ENCODE peak calls at places on chromosomes 13 and 19, in nine cellular contexts. One of them, this sample, is unnamed.

GRCh38 chr13:73179906-73180305 is 121.1 kb downstream of the KLF5 start:
- DNase-seq in fibroblast of lung: peak
- DNase-seq in nucleus accumbens: no peak
- DNase-seq in iPS-NIHi11: no peak
- DNase-seq in GM04504: no peak
- DNase-seq in HS-5: no peak
- DNase-seq in stimulated activated CD8-positive, alpha-beta memory T cell treated with anti-CD3 and anti-CD28 coated beads, Interleukin-4, amount 100 ng/mL, for 48 hours: no peak
- DNase-seq in stimulated activated CD4-positive, alpha-beta T cell treated with anti-CD3 and anti-CD28 coated beads, Interleukin-4, amount 100 ng/mL, for 4 hours: no peak
- DNase-seq in T-helper 1 cell: no peak
- DNase-seq in this sample: no peak

GRCh38 chr13:112457081-112457480 is 80.9 kb downstream of the SPACA7 start:
- DNase-seq in fibroblast of lung: no peak
- DNase-seq in nucleus accumbens: no peak
- DNase-seq in iPS-NIHi11: no peak
- DNase-seq in GM04504: no peak
- DNase-seq in HS-5: no peak
- DNase-seq in stimulated activated CD8-positive, alpha-beta memory T cell treated with anti-CD3 and anti-CD28 coated beads, Interleukin-4, amount 100 ng/mL, for 48 hours: no peak
- DNase-seq in stimulated activated CD4-positive, alpha-beta T cell treated with anti-CD3 and anti-CD28 coated beads, Interleukin-4, amount 100 ng/mL, for 4 hours: no peak
- DNase-seq in T-helper 1 cell: no peak
- DNase-seq in this sample: no peak

GRCh38 chr13:50485979-50486935 is 357.2 kb downstream of the DLEU7 start:
- DNase-seq in fibroblast of lung: peak
- DNase-seq in nucleus accumbens: no peak
- DNase-seq in iPS-NIHi11: no peak
- DNase-seq in GM04504: no peak
- DNase-seq in HS-5: no peak
- DNase-seq in stimulated activated CD8-positive, alpha-beta memory T cell treated with anti-CD3 and anti-CD28 coated beads, Interleukin-4, amount 100 ng/mL, for 48 hours: no peak
- DNase-seq in stimulated activated CD4-positive, alpha-beta T cell treated with anti-CD3 and anti-CD28 coated beads, Interleukin-4, amount 100 ng/mL, for 4 hours: no peak
- DNase-seq in T-helper 1 cell: no peak
- DNase-seq in this sample: peak

GRCh38 chr19:40200352-40201099 is 9.3 kb downstream of the MAP3K10 start:
- DNase-seq in fibroblast of lung: no peak
- DNase-seq in nucleus accumbens: no peak
- DNase-seq in iPS-NIHi11: no peak
- DNase-seq in GM04504: no peak
- DNase-seq in HS-5: no peak
- DNase-seq in stimulated activated CD8-positive, alpha-beta memory T cell treated with anti-CD3 and anti-CD28 coated beads, Interleukin-4, amount 100 ng/mL, for 48 hours: no peak
- DNase-seq in stimulated activated CD4-positive, alpha-beta T cell treated with anti-CD3 and anti-CD28 coated beads, Interleukin-4, amount 100 ng/mL, for 4 hours: no peak
- DNase-seq in T-helper 1 cell: no peak
- DNase-seq in this sample: no peak

GRCh38 chr19:32599736-32600157 is 18.8 kb downstream of the PDCD5 start:
- DNase-seq in fibroblast of lung: peak
- DNase-seq in nucleus accumbens: no peak
- DNase-seq in iPS-NIHi11: peak
- DNase-seq in GM04504: peak
- DNase-seq in HS-5: no peak
- DNase-seq in stimulated activated CD8-positive, alpha-beta memory T cell treated with anti-CD3 and anti-CD28 coated beads, Interleukin-4, amount 100 ng/mL, for 48 hours: peak
- DNase-seq in stimulated activated CD4-positive, alpha-beta T cell treated with anti-CD3 and anti-CD28 coated beads, Interleukin-4, amount 100 ng/mL, for 4 hours: peak
- DNase-seq in T-helper 1 cell: no peak
- DNase-seq in this sample: peak

GRCh38 chr19:46536391-46536790 is 40.7 kb upstream of the PNMA8B start:
- DNase-seq in fibroblast of lung: no peak
- DNase-seq in nucleus accumbens: no peak
- DNase-seq in iPS-NIHi11: no peak
- DNase-seq in GM04504: no peak
- DNase-seq in HS-5: no peak
- DNase-seq in stimulated activated CD8-positive, alpha-beta memory T cell treated with anti-CD3 and anti-CD28 coated beads, Interleukin-4, amount 100 ng/mL, for 48 hours: peak
- DNase-seq in stimulated activated CD4-positive, alpha-beta T cell treated with anti-CD3 and anti-CD28 coated beads, Interleukin-4, amount 100 ng/mL, for 4 hours: no peak
- DNase-seq in T-helper 1 cell: no peak
- DNase-seq in this sample: no peak

GRCh38 chr13:102376314-102376713 is 25.5 kb downstream of the FGF14 start:
- DNase-seq in fibroblast of lung: no peak
- DNase-seq in nucleus accumbens: no peak
- DNase-seq in iPS-NIHi11: no peak
- DNase-seq in GM04504: no peak
- DNase-seq in HS-5: no peak
- DNase-seq in stimulated activated CD8-positive, alpha-beta memory T cell treated with anti-CD3 and anti-CD28 coated beads, Interleukin-4, amount 100 ng/mL, for 48 hours: no peak
- DNase-seq in stimulated activated CD4-positive, alpha-beta T cell treated with anti-CD3 and anti-CD28 coated beads, Interleukin-4, amount 100 ng/mL, for 4 hours: no peak
- DNase-seq in T-helper 1 cell: no peak
- DNase-seq in this sample: no peak

GRCh38 chr13:74111901-74112824 is 22.0 kb downstream of the KLF12 start:
- DNase-seq in fibroblast of lung: no peak
- DNase-seq in nucleus accumbens: no peak
- DNase-seq in iPS-NIHi11: no peak
- DNase-seq in GM04504: no peak
- DNase-seq in HS-5: no peak
- DNase-seq in stimulated activated CD8-positive, alpha-beta memory T cell treated with anti-CD3 and anti-CD28 coated beads, Interleukin-4, amount 100 ng/mL, for 48 hours: no peak
- DNase-seq in stimulated activated CD4-positive, alpha-beta T cell treated with anti-CD3 and anti-CD28 coated beads, Interleukin-4, amount 100 ng/mL, for 4 hours: no peak
- DNase-seq in T-helper 1 cell: no peak
- DNase-seq in this sample: no peak

GRCh38 chr19:5250127-5250659 is 90.4 kb downstream of the PTPRS start:
- DNase-seq in fibroblast of lung: no peak
- DNase-seq in nucleus accumbens: peak
- DNase-seq in iPS-NIHi11: no peak
- DNase-seq in GM04504: no peak
- DNase-seq in HS-5: no peak
- DNase-seq in stimulated activated CD8-positive, alpha-beta memory T cell treated with anti-CD3 and anti-CD28 coated beads, Interleukin-4, amount 100 ng/mL, for 48 hours: no peak
- DNase-seq in stimulated activated CD4-positive, alpha-beta T cell treated with anti-CD3 and anti-CD28 coated beads, Interleukin-4, amount 100 ng/mL, for 4 hours: no peak
- DNase-seq in T-helper 1 cell: no peak
- DNase-seq in this sample: peak

GRCh38 chr19:49188626-49189200 is 31.1 kb downstream of the TRPM4 start:
- DNase-seq in fibroblast of lung: no peak
- DNase-seq in nucleus accumbens: no peak
- DNase-seq in iPS-NIHi11: peak
- DNase-seq in GM04504: no peak
- DNase-seq in HS-5: no peak
- DNase-seq in stimulated activated CD8-positive, alpha-beta memory T cell treated with anti-CD3 and anti-CD28 coated beads, Interleukin-4, amount 100 ng/mL, for 48 hours: no peak
- DNase-seq in stimulated activated CD4-positive, alpha-beta T cell treated with anti-CD3 and anti-CD28 coated beads, Interleukin-4, amount 100 ng/mL, for 4 hours: no peak
- DNase-seq in T-helper 1 cell: no peak
- DNase-seq in this sample: no peak

GRCh38 chr13:94435604-94436226 is 43.8 kb downstream of the DCT start:
- DNase-seq in fibroblast of lung: peak
- DNase-seq in nucleus accumbens: no peak
- DNase-seq in iPS-NIHi11: peak
- DNase-seq in GM04504: peak
- DNase-seq in HS-5: no peak
- DNase-seq in stimulated activated CD8-positive, alpha-beta memory T cell treated with anti-CD3 and anti-CD28 coated beads, Interleukin-4, amount 100 ng/mL, for 48 hours: no peak
- DNase-seq in stimulated activated CD4-positive, alpha-beta T cell treated with anti-CD3 and anti-CD28 coated beads, Interleukin-4, amount 100 ng/mL, for 4 hours: no peak
- DNase-seq in T-helper 1 cell: no peak
- DNase-seq in this sample: peak

GRCh38 chr19:6263306-6264076 is 16.3 kb downstream of the MLLT1 start:
- DNase-seq in fibroblast of lung: no peak
- DNase-seq in nucleus accumbens: no peak
- DNase-seq in iPS-NIHi11: peak
- DNase-seq in GM04504: no peak
- DNase-seq in HS-5: no peak
- DNase-seq in stimulated activated CD8-positive, alpha-beta memory T cell treated with anti-CD3 and anti-CD28 coated beads, Interleukin-4, amount 100 ng/mL, for 48 hours: no peak
- DNase-seq in stimulated activated CD4-positive, alpha-beta T cell treated with anti-CD3 and anti-CD28 coated beads, Interleukin-4, amount 100 ng/mL, for 4 hours: no peak
- DNase-seq in T-helper 1 cell: no peak
- DNase-seq in this sample: no peak

GRCh38 chr13:60613080-60613479 is 216.1 kb downstream of the TDRD3 start:
- DNase-seq in fibroblast of lung: no peak
- DNase-seq in nucleus accumbens: no peak
- DNase-seq in iPS-NIHi11: no peak
- DNase-seq in GM04504: no peak
- DNase-seq in HS-5: no peak
- DNase-seq in stimulated activated CD8-positive, alpha-beta memory T cell treated with anti-CD3 and anti-CD28 coated beads, Interleukin-4, amount 100 ng/mL, for 48 hours: no peak
- DNase-seq in stimulated activated CD4-positive, alpha-beta T cell treated with anti-CD3 and anti-CD28 coated beads, Interleukin-4, amount 100 ng/mL, for 4 hours: no peak
- DNase-seq in T-helper 1 cell: no peak
- DNase-seq in this sample: no peak

GRCh38 chr13:89751537-89751936 is 1596.0 kb upstream of the MIR17HG start:
- DNase-seq in fibroblast of lung: no peak
- DNase-seq in nucleus accumbens: no peak
- DNase-seq in iPS-NIHi11: no peak
- DNase-seq in GM04504: no peak
- DNase-seq in HS-5: no peak
- DNase-seq in stimulated activated CD8-positive, alpha-beta memory T cell treated with anti-CD3 and anti-CD28 coated beads, Interleukin-4, amount 100 ng/mL, for 48 hours: no peak
- DNase-seq in stimulated activated CD4-positive, alpha-beta T cell treated with anti-CD3 and anti-CD28 coated beads, Interleukin-4, amount 100 ng/mL, for 4 hours: no peak
- DNase-seq in T-helper 1 cell: no peak
- DNase-seq in this sample: no peak

GRCh38 chr13:106152047-106152446 is 383.4 kb downstream of the EFNB2 start:
- DNase-seq in fibroblast of lung: no peak
- DNase-seq in nucleus accumbens: no peak
- DNase-seq in iPS-NIHi11: no peak
- DNase-seq in GM04504: no peak
- DNase-seq in HS-5: no peak
- DNase-seq in stimulated activated CD8-positive, alpha-beta memory T cell treated with anti-CD3 and anti-CD28 coated beads, Interleukin-4, amount 100 ng/mL, for 48 hours: no peak
- DNase-seq in stimulated activated CD4-positive, alpha-beta T cell treated with anti-CD3 and anti-CD28 coated beads, Interleukin-4, amount 100 ng/mL, for 4 hours: no peak
- DNase-seq in T-helper 1 cell: no peak
- DNase-seq in this sample: no peak

GRCh38 chr13:39918837-39919236 is 263.4 kb downstream of the COG6 start:
- DNase-seq in fibroblast of lung: no peak
- DNase-seq in nucleus accumbens: no peak
- DNase-seq in iPS-NIHi11: no peak
- DNase-seq in GM04504: no peak
- DNase-seq in HS-5: no peak
- DNase-seq in stimulated activated CD8-positive, alpha-beta memory T cell treated with anti-CD3 and anti-CD28 coated beads, Interleukin-4, amount 100 ng/mL, for 48 hours: no peak
- DNase-seq in stimulated activated CD4-positive, alpha-beta T cell treated with anti-CD3 and anti-CD28 coated beads, Interleukin-4, amount 100 ng/mL, for 4 hours: no peak
- DNase-seq in T-helper 1 cell: no peak
- DNase-seq in this sample: no peak

GRCh38 chr13:100356889-100357288 is 231.7 kb downstream of the GGACT start:
- DNase-seq in fibroblast of lung: peak
- DNase-seq in nucleus accumbens: no peak
- DNase-seq in iPS-NIHi11: no peak
- DNase-seq in GM04504: no peak
- DNase-seq in HS-5: no peak
- DNase-seq in stimulated activated CD8-positive, alpha-beta memory T cell treated with anti-CD3 and anti-CD28 coated beads, Interleukin-4, amount 100 ng/mL, for 48 hours: no peak
- DNase-seq in stimulated activated CD4-positive, alpha-beta T cell treated with anti-CD3 and anti-CD28 coated beads, Interleukin-4, amount 100 ng/mL, for 4 hours: no peak
- DNase-seq in T-helper 1 cell: no peak
- DNase-seq in this sample: no peak

GRCh38 chr13:51739403-51740112 is 64.4 kb downstream of the DHRS12 start:
- DNase-seq in fibroblast of lung: no peak
- DNase-seq in nucleus accumbens: no peak
- DNase-seq in iPS-NIHi11: no peak
- DNase-seq in GM04504: no peak
- DNase-seq in HS-5: no peak
- DNase-seq in stimulated activated CD8-positive, alpha-beta memory T cell treated with anti-CD3 and anti-CD28 coated beads, Interleukin-4, amount 100 ng/mL, for 48 hours: no peak
- DNase-seq in stimulated activated CD4-positive, alpha-beta T cell treated with anti-CD3 and anti-CD28 coated beads, Interleukin-4, amount 100 ng/mL, for 4 hours: no peak
- DNase-seq in T-helper 1 cell: no peak
- DNase-seq in this sample: no peak

GRCh38 chr13:48126944-48127814 is 32.3 kb upstream of the MED4 start:
- DNase-seq in fibroblast of lung: peak
- DNase-seq in nucleus accumbens: no peak
- DNase-seq in iPS-NIHi11: peak
- DNase-seq in GM04504: peak
- DNase-seq in HS-5: peak
- DNase-seq in stimulated activated CD8-positive, alpha-beta memory T cell treated with anti-CD3 and anti-CD28 coated beads, Interleukin-4, amount 100 ng/mL, for 48 hours: peak
- DNase-seq in stimulated activated CD4-positive, alpha-beta T cell treated with anti-CD3 and anti-CD28 coated beads, Interleukin-4, amount 100 ng/mL, for 4 hours: peak
- DNase-seq in T-helper 1 cell: no peak
- DNase-seq in this sample: peak